ENCODE peak calls at places on chromosome 3, in ten cellular contexts. D, V, F, T, Z, S, J, W, C and B are unnamed samples.

GRCh38 chr3:172138792-172139507 is 99.6 kb downstream of the FNDC3B start:
- DNase-seq in D (peak), V (peak), F (no peak), T (no peak), Z (no peak), S (peak), J (no peak), W (no peak), C (peak), B (no peak)

GRCh38 chr3:192879346-192880031 is 38.2 kb downstream of the MB21D2 start:
- DNase-seq in D (peak), V (peak), F (no peak), T (peak), Z (no peak), S (no peak), J (peak), W (peak), C (peak), B (no peak)

GRCh38 chr3:123760817-123761216 is 123.3 kb downstream of the MYLK start:
- DNase-seq in D (no peak), V (no peak), F (no peak), T (no peak), Z (no peak), S (no peak), J (no peak), W (no peak), C (no peak), B (no peak)

GRCh38 chr3:187063286-187064081 is 75.8 kb downstream of the RPL39L start:
- DNase-seq in D (no peak), V (no peak), F (no peak), T (no peak), Z (no peak), S (no peak), J (no peak), W (no peak), C (no peak), B (peak)

GRCh38 chr3:90041995-90042394 is 934.6 kb downstream of the EPHA3 start:
- DNase-seq in D (no peak), V (no peak), F (no peak), T (no peak), Z (no peak), S (no peak), J (no peak), W (no peak), C (no peak), B (no peak)

GRCh38 chr3:132210476-132211346 is 106.5 kb upstream of the ACP3 start:
- DNase-seq in D (no peak), V (peak), F (no peak), T (peak), Z (no peak), S (no peak), J (no peak), W (no peak), C (peak), B (no peak)

GRCh38 chr3:105791919-105792786 is 76.7 kb downstream of the CBLB start:
- DNase-seq in D (peak), V (peak), F (peak), T (peak), Z (no peak), S (no peak), J (peak), W (no peak), C (peak), B (no peak)

GRCh38 chr3:122092460-122093165 is 37.5 kb downstream of the CD86 start:
- DNase-seq in D (peak), V (no peak), F (no peak), T (peak), Z (no peak), S (peak), J (peak), W (no peak), C (peak), B (no peak)